ENCODE peak calls at places on chromosomes 11 and 22, in six cellular contexts. One of them, this sample, is unnamed.

GRCh38 chr22:39409630-39410029 is 10.1 kb downstream of the TAB1 start:
- DNase-seq in AG04449: no peak
- DNase-seq in GM12865: no peak
- DNase-seq in mesendoderm: no peak
- DNase-seq in AG10803: no peak
- DNase-seq in fibroblast of lung: no peak
- DNase-seq in this sample: no peak

GRCh38 chr22:46947516-46948260 is 185.2 kb downstream of the TBC1D22A start:
- DNase-seq in GM12865: no peak
- DNase-seq in AG10803: no peak
- DNase-seq in AG04449: no peak
- DNase-seq in mesendoderm: no peak
- DNase-seq in fibroblast of lung: no peak
- DNase-seq in this sample: no peak

GRCh38 chr11:127115844-127116243 is 115.3 kb upstream of the KIRREL3 start:
- DNase-seq in mesendoderm: no peak
- DNase-seq in fibroblast of lung: no peak
- DNase-seq in AG04449: no peak
- DNase-seq in GM12865: no peak
- DNase-seq in AG10803: no peak
- DNase-seq in this sample: no peak

GRCh38 chr11:1763796-1764661 is at the start of gene CTSD:
- DNase-seq in AG10803: peak
- DNase-seq in GM12865: peak
- DNase-seq in fibroblast of lung: peak
- DNase-seq in AG04449: no peak
- DNase-seq in mesendoderm: peak
- DNase-seq in this sample: no peak

GRCh38 chr11:69156673-69157155 is 979 bp downstream of the SMIM38 start:
- DNase-seq in fibroblast of lung: peak
- DNase-seq in AG04449: no peak
- DNase-seq in GM12865: no peak
- DNase-seq in AG10803: peak
- DNase-seq in mesendoderm: no peak
- DNase-seq in this sample: no peak

GRCh38 chr11:68398870-68399865 is 61.4 kb upstream of the PPP6R3 start:
- DNase-seq in AG10803: peak
- DNase-seq in mesendoderm: no peak
- DNase-seq in fibroblast of lung: no peak
- DNase-seq in AG04449: no peak
- DNase-seq in GM12865: no peak
- DNase-seq in this sample: no peak

GRCh38 chr22:37804886-37805857 is 2.6 kb upstream of the GCAT start:
- DNase-seq in fibroblast of lung: peak
- DNase-seq in mesendoderm: peak
- DNase-seq in AG04449: no peak
- DNase-seq in AG10803: peak
- DNase-seq in GM12865: peak
- DNase-seq in this sample: no peak

GRCh38 chr11:91608662-91609061 is 616.0 kb upstream of the FAT3 start:
- DNase-seq in fibroblast of lung: peak
- DNase-seq in AG04449: no peak
- DNase-seq in GM12865: no peak
- DNase-seq in mesendoderm: no peak
- DNase-seq in AG10803: no peak
- DNase-seq in this sample: no peak

GRCh38 chr22:26887456-26887855 is 230.1 kb downstream of the MIAT start:
- DNase-seq in GM12865: no peak
- DNase-seq in AG04449: peak
- DNase-seq in AG10803: peak
- DNase-seq in mesendoderm: peak
- DNase-seq in fibroblast of lung: peak
- DNase-seq in this sample: peak

GRCh38 chr22:41808400-41808799 is 7.9 kb downstream of the CCDC134 start:
- DNase-seq in fibroblast of lung: no peak
- DNase-seq in AG10803: no peak
- DNase-seq in mesendoderm: no peak
- DNase-seq in GM12865: no peak
- DNase-seq in AG04449: no peak
- DNase-seq in this sample: no peak

GRCh38 chr11:133413726-133414125 is 118.6 kb downstream of the OPCML start:
- DNase-seq in AG10803: no peak
- DNase-seq in AG04449: no peak
- DNase-seq in GM12865: no peak
- DNase-seq in fibroblast of lung: no peak
- DNase-seq in mesendoderm: peak
- DNase-seq in this sample: no peak

GRCh38 chr11:11735586-11735985 is 106.2 kb upstream of the USP47 start:
- DNase-seq in AG04449: no peak
- DNase-seq in mesendoderm: peak
- DNase-seq in fibroblast of lung: no peak
- DNase-seq in AG10803: no peak
- DNase-seq in GM12865: no peak
- DNase-seq in this sample: no peak

GRCh38 chr11:120608760-120609211 is 97.2 kb downstream of the GRIK4 start:
- DNase-seq in fibroblast of lung: peak
- DNase-seq in mesendoderm: no peak
- DNase-seq in GM12865: no peak
- DNase-seq in AG04449: no peak
- DNase-seq in AG10803: peak
- DNase-seq in this sample: no peak

GRCh38 chr11:131817701-131818188 is 447.3 kb downstream of the NTM start:
- DNase-seq in fibroblast of lung: no peak
- DNase-seq in mesendoderm: no peak
- DNase-seq in GM12865: no peak
- DNase-seq in AG10803: no peak
- DNase-seq in AG04449: no peak
- DNase-seq in this sample: no peak

GRCh38 chr11:771617-772204 is 5.6 kb downstream of the GATD1 start:
- DNase-seq in mesendoderm: no peak
- DNase-seq in AG04449: no peak
- DNase-seq in GM12865: no peak
- DNase-seq in fibroblast of lung: no peak
- DNase-seq in AG10803: no peak
- DNase-seq in this sample: no peak

GRCh38 chr11:104105155-104105554 is 58.8 kb downstream of the PDGFD start:
- DNase-seq in AG10803: peak
- DNase-seq in fibroblast of lung: peak
- DNase-seq in mesendoderm: no peak
- DNase-seq in GM12865: no peak
- DNase-seq in AG04449: no peak
- DNase-seq in this sample: no peak

GRCh38 chr11:27699242-27699925 is 871 bp downstream of the BDNF start:
- DNase-seq in mesendoderm: peak
- DNase-seq in AG10803: no peak
- DNase-seq in AG04449: no peak
- DNase-seq in GM12865: no peak
- DNase-seq in fibroblast of lung: peak
- DNase-seq in this sample: no peak

GRCh38 chr11:121112498-121113455 is 11.7 kb downstream of the TECTA start:
- DNase-seq in AG04449: peak
- DNase-seq in GM12865: peak
- DNase-seq in mesendoderm: peak
- DNase-seq in AG10803: peak
- DNase-seq in fibroblast of lung: peak
- DNase-seq in this sample: peak

GRCh38 chr11:68142028-68142412 is 20.8 kb upstream of the CHKA start:
- DNase-seq in AG04449: no peak
- DNase-seq in fibroblast of lung: no peak
- DNase-seq in AG10803: no peak
- DNase-seq in GM12865: peak
- DNase-seq in mesendoderm: no peak
- DNase-seq in this sample: no peak

GRCh38 chr11:100942016-100942415 is 187.6 kb downstream of the PGR start:
- DNase-seq in AG10803: no peak
- DNase-seq in AG04449: no peak
- DNase-seq in mesendoderm: no peak
- DNase-seq in GM12865: no peak
- DNase-seq in fibroblast of lung: peak
- DNase-seq in this sample: no peak

GRCh38 chr22:26756675-26757293 is 99.4 kb downstream of the MIAT start:
- DNase-seq in mesendoderm: peak
- DNase-seq in AG10803: peak
- DNase-seq in fibroblast of lung: peak
- DNase-seq in GM12865: peak
- DNase-seq in AG04449: no peak
- DNase-seq in this sample: no peak

GRCh38 chr22:46033256-46034200 is 56.6 kb upstream of the WNT7B start:
- DNase-seq in AG04449: no peak
- DNase-seq in mesendoderm: no peak
- DNase-seq in fibroblast of lung: peak
- DNase-seq in GM12865: no peak
- DNase-seq in AG10803: peak
- DNase-seq in this sample: no peak

GRCh38 chr22:43811777-43812148 is 342 bp downstream of the EFCAB6 start:
- DNase-seq in fibroblast of lung: peak
- DNase-seq in AG10803: peak
- DNase-seq in AG04449: no peak
- DNase-seq in mesendoderm: peak
- DNase-seq in GM12865: peak
- DNase-seq in this sample: no peak

GRCh38 chr11:114483929-114484328 is 44.7 kb downstream of the REXO2 start:
- DNase-seq in AG04449: no peak
- DNase-seq in mesendoderm: peak
- DNase-seq in AG10803: no peak
- DNase-seq in GM12865: no peak
- DNase-seq in fibroblast of lung: no peak
- DNase-seq in this sample: no peak

GRCh38 chr22:38864361-38865191 is 7.4 kb downstream of the CBX6 start:
- DNase-seq in AG10803: no peak
- DNase-seq in mesendoderm: no peak
- DNase-seq in AG04449: no peak
- DNase-seq in GM12865: no peak
- DNase-seq in fibroblast of lung: no peak
- DNase-seq in this sample: no peak

GRCh38 chr11:116199182-116199581 is 573.6 kb downstream of the BUD13 start:
- DNase-seq in GM12865: no peak
- DNase-seq in AG04449: no peak
- DNase-seq in AG10803: no peak
- DNase-seq in fibroblast of lung: no peak
- DNase-seq in mesendoderm: no peak
- DNase-seq in this sample: no peak

GRCh38 chr22:45531441-45531840 is 28.8 kb downstream of the FBLN1 start:
- DNase-seq in AG04449: no peak
- DNase-seq in mesendoderm: no peak
- DNase-seq in fibroblast of lung: no peak
- DNase-seq in GM12865: no peak
- DNase-seq in AG10803: no peak
- DNase-seq in this sample: no peak

GRCh38 chr11:107293677-107294344 is 163.8 kb downstream of the CWF19L2 start:
- DNase-seq in mesendoderm: peak
- DNase-seq in AG10803: no peak
- DNase-seq in AG04449: no peak
- DNase-seq in GM12865: no peak
- DNase-seq in fibroblast of lung: peak
- DNase-seq in this sample: no peak
- H3K4me3 ChIP-seq in mesendoderm: no peak
- H3K4me3 ChIP-seq in AG10803: no peak
- H3K4me3 ChIP-seq in AG04449: no peak
- H3K4me3 ChIP-seq in GM12865: no peak
- H3K4me3 ChIP-seq in fibroblast of lung: no peak
- H3K4me3 ChIP-seq in this sample: no peak

GRCh38 chr11:4643084-4643483 is 698 bp upstream of the OR51E1 start:
- DNase-seq in AG10803: peak
- DNase-seq in AG04449: no peak
- DNase-seq in GM12865: no peak
- DNase-seq in mesendoderm: no peak
- DNase-seq in fibroblast of lung: no peak
- DNase-seq in this sample: no peak
- H3K4me3 ChIP-seq in AG10803: no peak
- H3K4me3 ChIP-seq in AG04449: no peak
- H3K4me3 ChIP-seq in GM12865: no peak
- H3K4me3 ChIP-seq in mesendoderm: no peak
- H3K4me3 ChIP-seq in fibroblast of lung: no peak
- H3K4me3 ChIP-seq in this sample: no peak

GRCh38 chr22:29029202-29030000 is 32.2 kb downstream of the C22orf31 start:
- DNase-seq in mesendoderm: no peak
- DNase-seq in AG04449: no peak
- DNase-seq in GM12865: no peak
- DNase-seq in AG10803: no peak
- DNase-seq in fibroblast of lung: no peak
- DNase-seq in this sample: no peak

GRCh38 chr22:29028468-29028867 is 33.2 kb downstream of the C22orf31 start:
- DNase-seq in GM12865: no peak
- DNase-seq in mesendoderm: no peak
- DNase-seq in AG10803: no peak
- DNase-seq in fibroblast of lung: no peak
- DNase-seq in AG04449: no peak
- DNase-seq in this sample: no peak

GRCh38 chr22:29030618-29031235 is 30.9 kb downstream of the C22orf31 start:
- DNase-seq in AG04449: no peak
- DNase-seq in fibroblast of lung: peak
- DNase-seq in mesendoderm: peak
- DNase-seq in AG10803: peak
- DNase-seq in GM12865: no peak
- DNase-seq in this sample: no peak

GRCh38 chr22:29031236-29031982 is 30.2 kb downstream of the C22orf31 start:
- DNase-seq in AG04449: peak
- DNase-seq in GM12865: no peak
- DNase-seq in fibroblast of lung: peak
- DNase-seq in mesendoderm: peak
- DNase-seq in AG10803: peak
- DNase-seq in this sample: peak

GRCh38 chr22:29030016-29030617 is 31.5 kb downstream of the C22orf31 start:
- DNase-seq in AG10803: peak
- DNase-seq in fibroblast of lung: peak
- DNase-seq in AG04449: no peak
- DNase-seq in GM12865: no peak
- DNase-seq in mesendoderm: peak
- DNase-seq in this sample: no peak
- H3K4me3 ChIP-seq in AG10803: peak
- H3K4me3 ChIP-seq in fibroblast of lung: peak
- H3K4me3 ChIP-seq in AG04449: peak
- H3K4me3 ChIP-seq in GM12865: no peak
- H3K4me3 ChIP-seq in mesendoderm: no peak
- H3K4me3 ChIP-seq in this sample: peak

GRCh38 chr11:94769897-94770296 is 1.7 kb downstream of the AMOTL1 start:
- DNase-seq in AG10803: no peak
- DNase-seq in AG04449: no peak
- DNase-seq in fibroblast of lung: no peak
- DNase-seq in GM12865: no peak
- DNase-seq in mesendoderm: no peak
- DNase-seq in this sample: no peak
- H3K4me3 ChIP-seq in AG10803: peak
- H3K4me3 ChIP-seq in AG04449: peak
- H3K4me3 ChIP-seq in fibroblast of lung: peak
- H3K4me3 ChIP-seq in GM12865: no peak
- H3K4me3 ChIP-seq in mesendoderm: peak
- H3K4me3 ChIP-seq in this sample: peak

This sample was measured in AG04450.